ENCODE peak calls at places on chromosomes 4 and X, in six cellular contexts. One of them, this sample, is unnamed.

GRCh38 chrX:52426810-52427209 is 58.0 kb downstream of the XAGE2 start:
- DNase-seq in D721Med: no peak
- DNase-seq in mesothelial cell of epicardium: no peak
- DNase-seq in tibial nerve: no peak
- DNase-seq in right lobe of liver: no peak
- DNase-seq in CD4-positive, alpha-beta T cell: no peak
- DNase-seq in this sample: no peak

GRCh38 chrX:50471390-50471789 is 765 bp upstream of the DGKK start:
- DNase-seq in CD4-positive, alpha-beta T cell: no peak
- DNase-seq in mesothelial cell of epicardium: no peak
- DNase-seq in tibial nerve: no peak
- DNase-seq in right lobe of liver: no peak
- DNase-seq in D721Med: no peak
- DNase-seq in this sample: no peak

GRCh38 chrX:11189097-11189496 is 78.0 kb downstream of the HCCS start:
- DNase-seq in right lobe of liver: no peak
- DNase-seq in D721Med: no peak
- DNase-seq in CD4-positive, alpha-beta T cell: no peak
- DNase-seq in mesothelial cell of epicardium: no peak
- DNase-seq in tibial nerve: no peak
- DNase-seq in this sample: no peak

GRCh38 chr4:99507762-99508161 is 3.1 kb upstream of the C4orf17 start:
- DNase-seq in CD4-positive, alpha-beta T cell: no peak
- DNase-seq in right lobe of liver: no peak
- DNase-seq in tibial nerve: no peak
- DNase-seq in mesothelial cell of epicardium: no peak
- DNase-seq in D721Med: no peak
- DNase-seq in this sample: no peak

GRCh38 chr4:26048378-26048882 is 134.4 kb downstream of the SMIM20 start:
- DNase-seq in CD4-positive, alpha-beta T cell: no peak
- DNase-seq in right lobe of liver: no peak
- DNase-seq in tibial nerve: peak; percentile 70
- DNase-seq in mesothelial cell of epicardium: no peak
- DNase-seq in D721Med: no peak
- DNase-seq in this sample: no peak

GRCh38 chr4:187940299-187940698 is 55.3 kb upstream of the ZFP42 start:
- DNase-seq in mesothelial cell of epicardium: no peak
- DNase-seq in right lobe of liver: no peak
- DNase-seq in CD4-positive, alpha-beta T cell: no peak
- DNase-seq in D721Med: no peak
- DNase-seq in tibial nerve: no peak
- DNase-seq in this sample: no peak

GRCh38 chrX:108304210-108304609 is 134.0 kb downstream of the COL4A6 start:
- DNase-seq in tibial nerve: no peak
- DNase-seq in D721Med: no peak
- DNase-seq in CD4-positive, alpha-beta T cell: no peak
- DNase-seq in right lobe of liver: no peak
- DNase-seq in mesothelial cell of epicardium: no peak
- DNase-seq in this sample: no peak

GRCh38 chr4:153520871-153521329 is 54.7 kb downstream of the TMEM131L start:
- DNase-seq in mesothelial cell of epicardium: no peak
- DNase-seq in D721Med: no peak
- DNase-seq in right lobe of liver: no peak
- DNase-seq in tibial nerve: no peak
- DNase-seq in CD4-positive, alpha-beta T cell: no peak
- DNase-seq in this sample: no peak

GRCh38 chr4:3332498-3332897 is 39.7 kb downstream of the RGS12 start:
- DNase-seq in right lobe of liver: no peak
- DNase-seq in mesothelial cell of epicardium: no peak
- DNase-seq in CD4-positive, alpha-beta T cell: no peak
- DNase-seq in tibial nerve: no peak
- DNase-seq in D721Med: no peak
- DNase-seq in this sample: no peak

GRCh38 chr4:102541708-102542107 is 40.5 kb downstream of the NFKB1 start:
- DNase-seq in tibial nerve: no peak
- DNase-seq in right lobe of liver: no peak
- DNase-seq in mesothelial cell of epicardium: no peak
- DNase-seq in CD4-positive, alpha-beta T cell: no peak
- DNase-seq in D721Med: no peak
- DNase-seq in this sample: no peak
- TF ChIP-seq CTCF in tibial nerve: no peak
- TF ChIP-seq CTCF in right lobe of liver: no peak
- TF ChIP-seq CTCF in mesothelial cell of epicardium: no peak
- TF ChIP-seq CTCF in CD4-positive, alpha-beta T cell: no peak
- TF ChIP-seq CTCF in D721Med: no peak
- TF ChIP-seq CTCF in this sample: no peak

GRCh38 chr4:2243682-2244380 is 1.9 kb upstream of the HAUS3 start:
- DNase-seq in mesothelial cell of epicardium: no peak
- DNase-seq in D721Med: no peak
- DNase-seq in tibial nerve: peak; percentile 67
- DNase-seq in CD4-positive, alpha-beta T cell: no peak
- DNase-seq in right lobe of liver: peak; percentile 39
- DNase-seq in this sample: no peak
- TF ChIP-seq CTCF in mesothelial cell of epicardium: no peak
- TF ChIP-seq CTCF in D721Med: peak; percentile 3
- TF ChIP-seq CTCF in tibial nerve: no peak
- TF ChIP-seq CTCF in CD4-positive, alpha-beta T cell: no peak
- TF ChIP-seq CTCF in right lobe of liver: no peak
- TF ChIP-seq CTCF in this sample: peak; percentile 60

GRCh38 chr4:44927361-44928061 is 201.2 kb upstream of the GNPDA2 start:
- DNase-seq in CD4-positive, alpha-beta T cell: no peak
- DNase-seq in D721Med: no peak
- DNase-seq in tibial nerve: no peak
- DNase-seq in right lobe of liver: no peak
- DNase-seq in mesothelial cell of epicardium: no peak
- DNase-seq in this sample: no peak
- TF ChIP-seq CTCF in CD4-positive, alpha-beta T cell: no peak
- TF ChIP-seq CTCF in D721Med: peak; percentile 57
- TF ChIP-seq CTCF in tibial nerve: no peak
- TF ChIP-seq CTCF in right lobe of liver: no peak
- TF ChIP-seq CTCF in mesothelial cell of epicardium: peak; percentile 60
- TF ChIP-seq CTCF in this sample: peak; percentile 76

DNA sequence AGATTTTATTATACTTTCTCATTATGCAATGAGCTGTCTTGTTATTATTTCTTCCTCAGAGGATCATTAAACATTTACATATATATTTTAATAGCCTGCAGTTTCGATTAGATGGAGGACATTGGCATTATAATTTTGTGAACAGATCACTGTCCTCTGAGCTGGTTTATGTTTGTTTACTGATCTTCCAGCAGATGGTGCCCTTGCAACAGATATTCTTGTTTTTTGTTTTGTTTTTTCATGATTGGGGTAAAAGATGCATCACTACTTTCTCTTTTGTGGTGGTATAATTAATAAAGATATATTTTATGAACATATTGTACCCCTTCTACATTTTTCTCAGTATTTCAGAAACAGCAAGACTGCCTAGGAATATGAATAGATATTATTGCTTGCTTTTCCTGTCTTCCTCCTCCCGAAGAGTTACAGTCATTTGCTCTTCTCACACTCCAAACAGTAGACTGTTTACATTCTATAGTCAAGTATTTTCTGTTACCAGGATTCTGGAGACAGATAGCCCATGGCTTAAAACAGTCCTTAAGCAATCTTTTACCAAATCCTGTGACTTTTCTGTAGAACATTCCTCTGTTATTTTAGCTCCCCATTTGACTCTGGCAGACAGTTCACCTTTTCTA is 905.2 kb downstream of the TRAM1L1 start:
- DNase-seq in mesothelial cell of epicardium: no peak
- DNase-seq in D721Med: no peak
- DNase-seq in right lobe of liver: no peak
- DNase-seq in CD4-positive, alpha-beta T cell: no peak
- DNase-seq in tibial nerve: no peak
- DNase-seq in this sample: no peak
- TF ChIP-seq CTCF in mesothelial cell of epicardium: peak; percentile 37
- TF ChIP-seq CTCF in D721Med: peak; percentile 71
- TF ChIP-seq CTCF in right lobe of liver: peak; percentile 26
- TF ChIP-seq CTCF in CD4-positive, alpha-beta T cell: no peak
- TF ChIP-seq CTCF in tibial nerve: peak; percentile 22
- TF ChIP-seq CTCF in this sample: peak; percentile 83